ENCODE peak calls at places on chromosome 21, in four cellular contexts. One of them, this sample, is unnamed.

GRCh38 chr21:44653656-44654575 is 543 bp downstream of the KRTAP12-4 start:
- DNase-seq in K562: no peak
- DNase-seq in IMR-90: no peak
- DNase-seq in GM12878: no peak
- DNase-seq in this sample: no peak

GRCh38 chr21:33230518-33231324 is 983 bp downstream of the IFNAR2 start:
- DNase-seq in GM12878: no peak
- DNase-seq in K562: peak
- DNase-seq in IMR-90: peak
- DNase-seq in this sample: peak

GRCh38 chr21:21236981-21237380 is 238.8 kb downstream of the NCAM2 start:
- DNase-seq in GM12878: no peak
- DNase-seq in K562: no peak
- DNase-seq in IMR-90: no peak
- DNase-seq in this sample: no peak

GRCh38 chr21:44958471-44959191 is 18.8 kb downstream of the SLX9 start:
- DNase-seq in GM12878: no peak
- DNase-seq in IMR-90: peak
- DNase-seq in K562: no peak
- DNase-seq in this sample: peak

GRCh38 chr21:27158967-27159366 is 192.1 kb upstream of the ADAMTS5 start:
- DNase-seq in IMR-90: no peak
- DNase-seq in K562: no peak
- DNase-seq in GM12878: no peak
- DNase-seq in this sample: no peak

GRCh38 chr21:43731891-43732711 is 13.2 kb downstream of the PDXK start:
- DNase-seq in GM12878: no peak
- DNase-seq in IMR-90: no peak
- DNase-seq in K562: no peak
- DNase-seq in this sample: no peak

GRCh38 chr21:28393279-28393678 is 599.4 kb downstream of the LTN1 start:
- DNase-seq in GM12878: no peak
- DNase-seq in IMR-90: peak
- DNase-seq in K562: no peak
- DNase-seq in this sample: no peak

GRCh38 chr21:39125752-39126485 is 57.3 kb downstream of the PSMG1 start:
- DNase-seq in K562: no peak
- DNase-seq in IMR-90: peak
- DNase-seq in GM12878: no peak
- DNase-seq in this sample: peak

GRCh38 chr21:15775981-15776380 is 46.2 kb downstream of the USP25 start:
- DNase-seq in IMR-90: peak
- DNase-seq in K562: no peak
- DNase-seq in GM12878: no peak
- DNase-seq in this sample: no peak

GRCh38 chr21:39175154-39175553 is 8.1 kb downstream of the PSMG1 start:
- DNase-seq in GM12878: no peak
- DNase-seq in K562: no peak
- DNase-seq in IMR-90: peak
- DNase-seq in this sample: peak

GRCh38 chr21:41411449-41412089 is 14.5 kb upstream of the MX1 start:
- DNase-seq in IMR-90: no peak
- DNase-seq in K562: no peak
- DNase-seq in GM12878: peak
- DNase-seq in this sample: no peak

GRCh38 chr21:41171210-41171609 is 3.2 kb downstream of the BACE2 start:
- DNase-seq in IMR-90: no peak
- DNase-seq in K562: no peak
- DNase-seq in GM12878: no peak
- DNase-seq in this sample: peak

GRCh38 chr21:44370027-44370735 is 16.8 kb downstream of the TRPM2 start:
- DNase-seq in IMR-90: peak
- DNase-seq in GM12878: no peak
- DNase-seq in K562: peak
- DNase-seq in this sample: no peak

GRCh38 chr21:30257773-30258172 is 25.0 kb downstream of the KRTAP24-1 start:
- DNase-seq in K562: peak
- DNase-seq in IMR-90: no peak
- DNase-seq in GM12878: no peak
- DNase-seq in this sample: no peak

GRCh38 chr21:26842976-26843911 is 2.0 kb downstream of the ADAMTS1 start:
- DNase-seq in K562: no peak
- DNase-seq in IMR-90: peak
- DNase-seq in GM12878: no peak
- DNase-seq in this sample: peak

GRCh38 chr21:44083631-44084291 is 23.4 kb upstream of the PWP2 start:
- DNase-seq in GM12878: no peak
- DNase-seq in K562: no peak
- DNase-seq in IMR-90: no peak
- DNase-seq in this sample: peak

GRCh38 chr21:38914531-38915385 is 109.0 kb downstream of the ETS2 start:
- DNase-seq in GM12878: no peak
- DNase-seq in K562: no peak
- DNase-seq in IMR-90: peak
- DNase-seq in this sample: no peak

GRCh38 chr21:37368536-37369279 is 2.1 kb downstream of the DYRK1A start:
- DNase-seq in IMR-90: peak
- DNase-seq in K562: no peak
- DNase-seq in GM12878: no peak
- DNase-seq in this sample: peak

GRCh38 chr21:36668713-36669112 is 30.2 kb upstream of the SIM2 start:
- DNase-seq in IMR-90: no peak
- DNase-seq in K562: no peak
- DNase-seq in GM12878: no peak
- DNase-seq in this sample: no peak

GRCh38 chr21:26965567-26966359 is 1.1 kb downstream of the ADAMTS5 start:
- DNase-seq in K562: no peak
- DNase-seq in IMR-90: peak
- DNase-seq in GM12878: no peak
- DNase-seq in this sample: no peak

GRCh38 chr21:33162436-33162921 is 67.3 kb upstream of the IFNAR2 start:
- DNase-seq in IMR-90: no peak
- DNase-seq in GM12878: no peak
- DNase-seq in K562: no peak
- DNase-seq in this sample: no peak

GRCh38 chr21:40146201-40146890 is 279.1 kb downstream of the PCP4 start:
- DNase-seq in GM12878: no peak
- DNase-seq in K562: no peak
- DNase-seq in IMR-90: no peak
- DNase-seq in this sample: no peak

GRCh38 chr21:36854391-36854790 is 112.1 kb downstream of the HLCS start:
- DNase-seq in GM12878: no peak
- DNase-seq in IMR-90: peak
- DNase-seq in K562: peak
- DNase-seq in this sample: peak

GRCh38 chr21:28614816-28615215 is 377.9 kb downstream of the LTN1 start:
- DNase-seq in K562: no peak
- DNase-seq in IMR-90: no peak
- DNase-seq in GM12878: no peak
- DNase-seq in this sample: no peak

GRCh38 chr21:36052860-36053766 is 7.2 kb downstream of the SETD4 start:
- DNase-seq in IMR-90: no peak
- DNase-seq in GM12878: no peak
- DNase-seq in K562: no peak
- DNase-seq in this sample: peak

GRCh38 chr21:38671716-38672115 is 134.0 kb upstream of the ETS2 start:
- DNase-seq in IMR-90: no peak
- DNase-seq in GM12878: no peak
- DNase-seq in K562: no peak
- DNase-seq in this sample: no peak

GRCh38 chr21:27475363-27475955 is 508.6 kb upstream of the ADAMTS5 start:
- DNase-seq in IMR-90: no peak
- DNase-seq in GM12878: no peak
- DNase-seq in K562: no peak
- DNase-seq in this sample: no peak

GRCh38 chr21:28375708-28376385 is 616.8 kb downstream of the LTN1 start:
- DNase-seq in GM12878: no peak
- DNase-seq in IMR-90: peak
- DNase-seq in K562: no peak
- DNase-seq in this sample: peak

GRCh38 chr21:38303300-38303699 is 46.5 kb downstream of the KCNJ15 start:
- DNase-seq in GM12878: no peak
- DNase-seq in K562: no peak
- DNase-seq in IMR-90: peak
- DNase-seq in this sample: peak

GRCh38 chr21:44516828-44517174 is 23.2 kb downstream of the KRTAP10-1 start:
- DNase-seq in K562: no peak
- DNase-seq in IMR-90: no peak
- DNase-seq in GM12878: no peak
- DNase-seq in this sample: no peak

GRCh38 chr21:29256125-29256895 is 42.4 kb upstream of the BACH1 start:
- DNase-seq in K562: no peak
- DNase-seq in GM12878: no peak
- DNase-seq in IMR-90: no peak
- DNase-seq in this sample: peak

GRCh38 chr21:44286716-44287632 is 1.3 kb downstream of the AIRE start:
- DNase-seq in K562: no peak
- DNase-seq in GM12878: no peak
- DNase-seq in IMR-90: no peak
- DNase-seq in this sample: no peak

GRCh38 chr21:14273736-14274538 is 58.0 kb downstream of the RBM11 start:
- DNase-seq in IMR-90: no peak
- DNase-seq in K562: peak
- DNase-seq in GM12878: no peak
- DNase-seq in this sample: no peak
- H3K4me3 ChIP-seq in IMR-90: no peak
- H3K4me3 ChIP-seq in K562: peak
- H3K4me3 ChIP-seq in GM12878: no peak
- H3K4me3 ChIP-seq in this sample: no peak

DNA sequence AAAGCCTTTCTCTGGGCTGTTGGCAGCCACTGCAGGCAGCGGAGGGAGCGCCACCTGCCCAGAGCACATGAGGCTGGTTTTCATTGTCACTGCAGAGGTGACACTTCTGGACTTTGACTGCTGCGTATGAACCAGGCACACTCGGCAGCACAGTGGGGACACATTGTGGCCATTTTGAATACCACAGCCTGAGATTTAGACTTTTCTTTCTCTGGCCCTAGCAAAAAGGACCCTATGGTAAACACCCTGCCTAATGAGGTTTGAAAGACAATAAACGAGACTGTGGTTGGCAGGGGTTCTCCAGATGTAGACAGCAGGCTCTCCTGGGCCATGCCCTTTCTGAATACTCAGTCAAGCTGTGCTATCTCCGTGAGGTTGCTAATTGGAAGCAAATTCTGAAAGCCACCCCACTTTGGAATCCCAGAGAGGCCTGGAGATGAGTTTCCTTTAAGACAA is 12.0 kb upstream of the KCNE2 start:
- DNase-seq in IMR-90: peak
- DNase-seq in GM12878: peak
- DNase-seq in K562: peak
- DNase-seq in this sample: peak
- TF ChIP-seq FOS in IMR-90: no peak
- TF ChIP-seq FOS in GM12878: no peak
- TF ChIP-seq FOS in K562: no peak
- TF ChIP-seq FOS in this sample: no peak

GRCh38 chr21:16912075-16912474 is 600.8 kb upstream of the CXADR start:
- DNase-seq in IMR-90: peak
- DNase-seq in GM12878: no peak
- DNase-seq in K562: no peak
- DNase-seq in this sample: peak
- H3K27ac ChIP-seq in IMR-90: no peak
- H3K27ac ChIP-seq in GM12878: no peak
- H3K27ac ChIP-seq in K562: no peak
- H3K27ac ChIP-seq in this sample: no peak

DNA sequence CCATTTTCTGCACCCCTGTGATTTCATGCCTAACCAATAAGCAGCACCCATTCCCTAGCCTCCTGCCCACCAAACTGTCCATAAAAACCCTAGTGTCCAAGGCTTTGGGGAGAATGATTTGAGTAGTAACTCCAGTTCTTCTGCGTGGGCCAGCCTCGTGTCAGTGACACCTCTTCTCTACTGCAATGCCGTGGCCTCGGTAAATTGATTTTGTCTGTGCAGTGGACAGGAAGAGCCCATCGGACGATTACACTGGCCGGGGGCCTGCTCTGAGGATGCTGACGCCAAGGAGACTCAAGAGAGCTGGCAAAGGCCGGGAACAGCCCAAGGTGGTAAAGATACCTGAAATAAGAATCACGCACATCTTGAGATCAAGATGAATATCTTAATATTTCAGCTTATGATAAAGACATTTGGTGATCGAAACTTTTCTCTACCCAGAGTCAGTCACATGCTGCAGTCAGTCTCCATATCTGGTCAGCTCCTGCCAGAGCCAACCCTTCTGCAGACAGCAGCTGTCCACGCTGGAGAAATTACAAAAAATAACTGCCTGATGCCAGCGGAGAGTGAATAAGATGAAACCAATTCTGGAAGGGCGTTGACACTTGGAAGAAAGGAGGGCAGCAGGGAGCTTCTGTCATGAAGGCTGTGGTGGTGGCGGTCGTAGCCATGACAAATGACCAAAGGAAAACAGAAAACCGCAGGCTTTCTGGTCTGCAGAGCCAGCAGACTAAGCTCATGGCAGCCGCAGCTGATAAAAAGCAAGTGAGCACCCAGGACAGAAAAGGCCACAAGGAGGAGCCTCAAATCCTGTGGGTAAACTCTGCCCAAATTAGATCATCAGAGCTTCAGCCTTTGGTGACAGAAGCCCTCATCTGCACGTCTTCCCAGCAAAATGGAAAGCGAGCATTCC is 29.1 kb downstream of the RSPH1 start:
- DNase-seq in K562: peak
- DNase-seq in IMR-90: peak
- DNase-seq in GM12878: no peak
- DNase-seq in this sample: no peak
- H3K4me3 ChIP-seq in K562: no peak
- H3K4me3 ChIP-seq in IMR-90: no peak
- H3K4me3 ChIP-seq in GM12878: no peak
- H3K4me3 ChIP-seq in this sample: no peak

GRCh38 chr21:46110499-46111192 is 12.7 kb downstream of the COL6A2 start:
- DNase-seq in GM12878: no peak
- DNase-seq in K562: no peak
- DNase-seq in IMR-90: no peak
- DNase-seq in this sample: no peak
- TF ChIP-seq FOS in GM12878: no peak
- TF ChIP-seq FOS in K562: no peak
- TF ChIP-seq FOS in IMR-90: no peak
- TF ChIP-seq FOS in this sample: no peak

GRCh38 chr21:25638634-25639166 is 358 bp upstream of the JAM2 start:
- DNase-seq in K562: no peak
- DNase-seq in GM12878: peak
- DNase-seq in IMR-90: peak
- DNase-seq in this sample: peak
- H3K27ac ChIP-seq in K562: no peak
- H3K27ac ChIP-seq in GM12878: peak
- H3K27ac ChIP-seq in IMR-90: no peak
- H3K27ac ChIP-seq in this sample: no peak

This sample was measured in endothelial cell of umbilical vein.